ENCODE peak calls at places on chromosomes 11 and 22, in nine cellular contexts. One of them, this sample, is unnamed.

GRCh38 chr22:32206774-32207758 is 2.2 kb upstream of the RFPL2 start:
- DNase-seq in AG04450: no peak
- DNase-seq in NCI-H345: peak
- DNase-seq in COLO829: no peak
- DNase-seq in adrenal gland: no peak
- DNase-seq in T-helper 9 cell: no peak
- DNase-seq in kidney: no peak
- DNase-seq in midbrain: no peak
- DNase-seq in WTC11: peak
- DNase-seq in this sample: peak

GRCh38 chr11:65606876-65607613 is 7.0 kb downstream of the MAP3K11 start:
- DNase-seq in AG04450: peak
- DNase-seq in NCI-H345: no peak
- DNase-seq in COLO829: peak
- DNase-seq in adrenal gland: peak
- DNase-seq in T-helper 9 cell: no peak
- DNase-seq in kidney: peak
- DNase-seq in midbrain: peak
- DNase-seq in WTC11: peak
- DNase-seq in this sample: peak

GRCh38 chr11:76639621-76640020 is 30.9 kb downstream of the LRRC32 start:
- DNase-seq in AG04450: no peak
- DNase-seq in NCI-H345: no peak
- DNase-seq in COLO829: no peak
- DNase-seq in adrenal gland: peak
- DNase-seq in T-helper 9 cell: no peak
- DNase-seq in kidney: no peak
- DNase-seq in midbrain: no peak
- DNase-seq in WTC11: no peak
- DNase-seq in this sample: peak

GRCh38 chr22:36017661-36018091 is 10.9 kb downstream of the RBFOX2 start:
- DNase-seq in AG04450: no peak
- DNase-seq in NCI-H345: peak
- DNase-seq in COLO829: peak
- DNase-seq in adrenal gland: no peak
- DNase-seq in T-helper 9 cell: no peak
- DNase-seq in kidney: no peak
- DNase-seq in midbrain: no peak
- DNase-seq in WTC11: no peak
- DNase-seq in this sample: no peak

GRCh38 chr22:46770151-46770641 is 7.7 kb downstream of the TBC1D22A start:
- DNase-seq in AG04450: no peak
- DNase-seq in NCI-H345: no peak
- DNase-seq in COLO829: no peak
- DNase-seq in adrenal gland: no peak
- DNase-seq in T-helper 9 cell: no peak
- DNase-seq in kidney: peak
- DNase-seq in midbrain: no peak
- DNase-seq in WTC11: no peak
- DNase-seq in this sample: no peak

GRCh38 chr22:48896766-48897637 is 930.7 kb downstream of the BRD1 start:
- DNase-seq in AG04450: no peak
- DNase-seq in NCI-H345: no peak
- DNase-seq in COLO829: no peak
- DNase-seq in adrenal gland: peak
- DNase-seq in T-helper 9 cell: no peak
- DNase-seq in kidney: no peak
- DNase-seq in midbrain: no peak
- DNase-seq in WTC11: no peak
- DNase-seq in this sample: no peak

GRCh38 chr11:119206512-119207299 is 567 bp downstream of the CBL start:
- DNase-seq in AG04450: no peak
- DNase-seq in NCI-H345: peak
- DNase-seq in COLO829: no peak
- DNase-seq in adrenal gland: peak
- DNase-seq in T-helper 9 cell: peak
- DNase-seq in kidney: no peak
- DNase-seq in midbrain: peak
- DNase-seq in WTC11: peak
- DNase-seq in this sample: no peak

GRCh38 chr11:114745150-114745671 is 66.9 kb downstream of the NXPE2 start:
- DNase-seq in AG04450: no peak
- DNase-seq in NCI-H345: no peak
- DNase-seq in COLO829: no peak
- DNase-seq in adrenal gland: no peak
- DNase-seq in T-helper 9 cell: no peak
- DNase-seq in kidney: no peak
- DNase-seq in midbrain: no peak
- DNase-seq in WTC11: no peak
- DNase-seq in this sample: no peak

GRCh38 chr11:61609970-61610347 is 29.1 kb upstream of the SYT7 start:
- DNase-seq in AG04450: no peak
- DNase-seq in NCI-H345: peak
- DNase-seq in COLO829: peak
- DNase-seq in adrenal gland: no peak
- DNase-seq in T-helper 9 cell: no peak
- DNase-seq in kidney: no peak
- DNase-seq in midbrain: no peak
- DNase-seq in WTC11: peak
- DNase-seq in this sample: peak